ENCODE peak calls at places on chromosome 9, in four cellular contexts. G is A549, I is HepG2, P is GM12878. J is an unnamed sample.

GRCh38 chr9:136056546-136057235 is 38.4 kb downstream of the NACC2 start:
- DNase-seq in G (no peak), I (no peak), P (no peak), J (no peak)

GRCh38 chr9:132372177-132373095 is 17.6 kb upstream of the SETX start:
- DNase-seq in G (peak; percentile 29), I (no peak), P (no peak), J (no peak)

GRCh38 chr9:4167040-4167671 is 132.7 kb downstream of the GLIS3 start:
- DNase-seq in G (peak; percentile 51), I (no peak), P (no peak), J (no peak)

GRCh38 chr9:21770877-21771560 is 31.4 kb upstream of the MTAP start:
- DNase-seq in G (peak; percentile 19), I (no peak), P (no peak), J (no peak)

GRCh38 chr9:7137571-7137970 is 379.8 kb downstream of the KDM4C start:
- DNase-seq in G (no peak), I (no peak), P (no peak), J (no peak)

GRCh38 chr9:36276840-36277239 is 18.6 kb upstream of the GNE start:
- DNase-seq in G (peak; percentile 28), I (peak; percentile 6), P (no peak), J (peak; percentile 14)

GRCh38 chr9:74645007-74645639 is 148.0 kb downstream of the RORB start:
- DNase-seq in G (peak; percentile 24), I (peak; percentile 18), P (no peak), J (peak; percentile 6)

GRCh38 chr9:68795411-68795810 is 90.4 kb downstream of the PIP5K1B start:
- DNase-seq in G (no peak), I (no peak), P (no peak), J (no peak)

GRCh38 chr9:7117676-7118561 is 360.1 kb downstream of the KDM4C start:
- DNase-seq in G (no peak), I (no peak), P (peak; percentile 46), J (no peak)

GRCh38 chr9:131008909-131009618 is at the start of gene LAMC3:
- DNase-seq in G (peak; percentile 52), I (no peak), P (no peak), J (peak; percentile 67)

GRCh38 chr9:124857533-124858162 is 4.1 kb downstream of the RPL35 start:
- DNase-seq in G (no peak), I (no peak), P (no peak), J (no peak)

GRCh38 chr9:88812938-88813670 is 178.2 kb upstream of the S1PR3 start:
- DNase-seq in G (no peak), I (no peak), P (no peak), J (no peak)

GRCh38 chr9:16421534-16421933 is 448.9 kb downstream of the BNC2 start:
- DNase-seq in G (no peak), I (no peak), P (no peak), J (no peak)

GRCh38 chr9:121288874-121289553 is 21.1 kb downstream of the GSN start:
- DNase-seq in G (peak; percentile 47), I (peak; percentile 83), P (no peak), J (no peak)
- TF ChIP-seq POLR2A in G (no peak), I (peak; percentile 32), P (no peak), J (no peak)

DNA sequence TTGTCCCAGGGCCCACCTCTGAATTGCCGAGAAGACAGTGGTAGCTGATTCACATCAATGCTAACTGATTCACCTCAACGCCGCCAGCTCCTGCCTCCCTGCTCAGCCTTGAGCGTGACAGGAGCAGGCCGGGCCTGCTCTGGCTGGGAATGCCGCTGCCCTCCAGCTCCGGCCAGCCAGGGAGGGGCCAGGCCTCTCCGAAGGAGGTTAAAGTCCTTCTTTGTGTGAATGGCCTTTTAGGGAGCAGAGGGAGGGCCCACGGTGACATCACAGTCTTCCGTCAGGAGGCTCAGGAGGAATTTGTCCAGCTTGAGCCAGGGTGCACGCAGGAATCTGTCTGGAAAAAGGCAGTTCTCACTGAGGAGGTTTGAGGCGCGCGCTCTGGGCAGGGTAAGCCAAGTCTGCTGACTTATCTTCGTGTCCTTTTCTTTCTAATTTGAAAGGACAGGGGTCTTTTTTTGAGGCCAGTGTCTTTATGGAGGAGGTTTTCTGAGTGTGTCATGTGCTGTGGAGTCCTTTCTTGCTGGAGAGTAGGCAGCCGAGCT is 82.7 kb downstream of the C9orf152 start:
- DNase-seq in G (peak; percentile 94), I (peak; percentile 95), P (no peak), J (no peak)
- TF ChIP-seq ESRRA in G (no peak), I (peak; percentile 61), P (no peak), J (no peak)

GRCh38 chr9:34611811-34612787 is at the start of gene RPP25L:
- DNase-seq in G (peak; percentile 78), I (peak; percentile 62), P (no peak), J (peak; percentile 85)
- TF ChIP-seq POLR2A in G (peak; percentile 90), I (peak; percentile 97), P (peak; percentile 99), J (peak; percentile 87)

GRCh38 chr9:90098456-90098855 is 493.6 kb downstream of the GADD45G start:
- DNase-seq in G (no peak), I (no peak), P (no peak), J (no peak)

GRCh38 chr9:90097237-90097636 is 492.4 kb downstream of the GADD45G start:
- DNase-seq in G (no peak), I (no peak), P (no peak), J (no peak)

GRCh38 chr9:90100014-90100413 is 495.2 kb downstream of the GADD45G start:
- DNase-seq in G (no peak), I (no peak), P (no peak), J (no peak)

GRCh38 chr9:90102292-90102901 is 497.6 kb downstream of the GADD45G start:
- DNase-seq in G (peak; percentile 91), I (peak; percentile 71), P (peak; percentile 36), J (peak; percentile 62)

DNA sequence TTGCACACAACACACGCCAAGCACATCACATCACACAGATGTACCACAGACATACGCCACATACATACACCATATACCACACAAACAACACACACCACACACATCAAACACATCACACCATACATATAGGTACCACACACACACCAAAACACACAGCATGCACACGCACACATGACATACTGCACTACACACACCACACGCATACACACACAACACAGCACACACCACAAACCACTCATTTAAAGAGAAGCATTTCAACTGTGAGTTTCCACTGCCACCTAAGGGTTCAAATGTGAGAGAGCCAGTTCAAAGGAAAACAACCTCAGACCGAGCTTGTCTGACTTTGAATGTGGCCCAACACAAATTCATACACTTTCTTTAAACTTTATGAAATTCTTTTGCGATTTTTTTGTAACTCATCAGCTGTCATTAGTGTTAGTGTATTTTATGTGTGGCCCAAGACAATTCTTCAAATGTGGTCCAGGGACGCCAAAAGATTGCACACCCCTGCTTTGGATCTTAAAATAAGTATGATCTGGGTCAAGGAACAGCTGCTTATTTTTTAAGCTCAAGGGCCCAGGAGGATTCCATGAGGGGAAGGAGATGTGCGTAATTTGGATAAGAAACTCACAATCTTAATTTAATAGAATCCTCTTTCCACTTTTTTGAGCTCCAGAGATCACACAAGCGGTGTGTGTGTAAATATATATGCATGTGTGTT is 494.6 kb downstream of the GADD45G start:
- DNase-seq in G (peak; percentile 48), I (peak; percentile 12), P (no peak), J (no peak)
- TF ChIP-seq ESRRA in G (no peak), I (no peak), P (no peak), J (no peak)

GRCh38 chr9:134768332-134769083 is 112.1 kb upstream of the FCN2 start:
- DNase-seq in G (no peak), I (no peak), P (no peak), J (no peak)

GRCh38 chr9:134769084-134769455 is 111.5 kb upstream of the FCN2 start:
- DNase-seq in G (no peak), I (no peak), P (no peak), J (no peak)

GRCh38 chr9:134773842-134774241 is 106.8 kb upstream of the FCN2 start:
- DNase-seq in G (no peak), I (no peak), P (no peak), J (no peak)

GRCh38 chr9:134772331-134772730 is 108.3 kb upstream of the FCN2 start:
- DNase-seq in G (no peak), I (no peak), P (no peak), J (no peak)

GRCh38 chr9:134770972-134771971 is 109.3 kb upstream of the FCN2 start:
- DNase-seq in G (no peak), I (no peak), P (peak; percentile 34), J (peak; percentile 23)
- TF ChIP-seq POLR2A in G (no peak), I (no peak), P (no peak), J (no peak)

J was measured in K562.